ENCODE peak calls at places on chromosomes 3 and 15, in ten cellular contexts. N, F, M, W, K, A, C, X, R and T are unnamed samples. For H3K4me1, the result is how much of the 10 kb centered on the place peaks cover.

GRCh38 chr15:79640206-79640605 is 208.1 kb downstream of the MINAR1 start:
- DNase-seq in M (no peak), C (no peak), K (peak), R (no peak), F (no peak), N (no peak), W (no peak), A (no peak), X (peak), T (no peak)

GRCh38 chr3:197603317-197603933 is 47.7 kb upstream of the BDH1 start:
- DNase-seq in F (no peak), M (no peak), X (no peak), N (no peak), R (no peak), A (no peak), K (no peak), C (no peak), W (no peak), T (no peak)

GRCh38 chr3:51396401-51396800 is 5.3 kb downstream of the RBM15B start:
- DNase-seq in K (no peak), A (no peak), C (no peak), X (no peak), M (no peak), R (no peak), W (no peak), F (no peak), N (peak), T (peak)

GRCh38 chr15:25246641-25247417 is 192.0 kb downstream of the UBE3A start:
- DNase-seq in C (peak), W (no peak), X (no peak), N (peak), K (no peak), R (peak), F (no peak), M (peak), A (peak), T (no peak)

GRCh38 chr3:170751083-170751893 is 118.7 kb downstream of the RPL22L1 start:
- DNase-seq in F (peak), C (peak), X (no peak), W (no peak), N (no peak), R (no peak), K (peak), M (peak), A (no peak), T (no peak)

GRCh38 chr3:64097920-64098319 is 74.6 kb upstream of the PSMD6 start:
- DNase-seq in F (no peak), R (no peak), N (no peak), W (no peak), X (no peak), C (no peak), K (no peak), M (no peak), A (no peak), T (no peak)

GRCh38 chr3:144947895-144948294 is 976.3 kb downstream of the DIPK2A start:
- DNase-seq in F (no peak), K (no peak), A (no peak), M (no peak), C (no peak), X (no peak), N (no peak), W (no peak), R (no peak), T (no peak)

GRCh38 chr15:23567921-23568320 is 2.4 kb downstream of the MKRN3 start:
- DNase-seq in M (no peak), C (no peak), R (no peak), F (no peak), K (no peak), X (no peak), W (no peak), A (no peak), N (no peak), T (no peak)

GRCh38 chr15:44427756-44428724 is 611 bp downstream of the CTDSPL2 start:
- DNase-seq in F (no peak), X (peak), R (no peak), C (no peak), M (peak), W (no peak), N (peak), K (peak), A (no peak), T (no peak)

GRCh38 chr15:67927501-67928156 is 87.8 kb upstream of the RNU6-1 start:
- DNase-seq in F (peak), K (no peak), W (no peak), A (no peak), C (no peak), N (no peak), R (no peak), X (no peak), M (peak), T (no peak)

GRCh38 chr3:188171682-188172467 is 17.9 kb downstream of the LPP start:
- DNase-seq in M (no peak), W (no peak), X (no peak), N (no peak), R (no peak), A (no peak), C (no peak), K (no peak), F (no peak), T (no peak)

GRCh38 chr3:112136959-112137693 is 4.1 kb upstream of the GCSAM start:
- DNase-seq in C (no peak), N (peak), A (no peak), M (peak), R (no peak), F (no peak), K (peak), X (peak), W (no peak), T (no peak)

GRCh38 chr3:20060924-20061323 is 20.7 kb downstream of the KAT2B start:
- DNase-seq in R (no peak), K (no peak), N (no peak), F (no peak), W (no peak), M (no peak), A (no peak), X (no peak), C (no peak), T (no peak)

DNA sequence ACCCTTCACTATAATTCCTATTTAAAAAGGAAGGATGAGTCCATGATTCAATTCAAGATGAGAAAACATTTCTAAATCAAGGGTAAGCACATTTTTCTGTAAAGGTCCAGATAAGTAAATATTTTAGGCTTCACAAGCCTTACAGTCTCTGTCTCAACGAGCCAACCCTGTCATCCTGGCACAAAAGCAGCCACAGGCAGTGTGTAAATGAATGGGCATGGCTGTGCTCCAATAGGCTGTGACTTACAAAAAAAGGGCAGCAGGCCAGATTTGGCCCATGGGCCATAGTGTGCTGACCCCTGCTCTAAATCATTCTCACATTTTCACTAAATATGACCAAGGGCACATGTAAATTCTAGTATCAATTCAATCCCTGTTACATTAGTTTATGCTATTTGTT is 200.4 kb downstream of the WNT5A start:
- DNase-seq in F (no peak), W (no peak), R (no peak), C (no peak), A (no peak), K (no peak), N (no peak), M (no peak), X (no peak), T (no peak)
- TF ChIP-seq POLR2A in F (no peak), W (no peak), R (no peak), C (no peak), A (no peak), K (no peak), N (no peak), M (no peak), X (no peak), T (no peak)

GRCh38 chr3:160756907-160757623 is 1.0 kb downstream of the PPM1L start:
- DNase-seq in F (peak), M (peak), R (peak), X (no peak), A (peak), K (no peak), N (peak), W (no peak), C (peak), T (no peak)

GRCh38 chr3:160754855-160755747 is 930 bp upstream of the PPM1L start:
- DNase-seq in K (peak), M (peak), W (peak), F (peak), C (peak), A (peak), R (peak), X (peak), N (peak), T (peak)

GRCh38 chr3:160755776-160756304 is at the start of gene PPM1L:
- DNase-seq in R (peak), F (no peak), C (peak), N (peak), W (peak), A (peak), M (peak), X (no peak), K (peak), T (no peak)

GRCh38 chr3:160757624-160758106 is 1.6 kb downstream of the PPM1L start:
- DNase-seq in N (no peak), K (no peak), W (no peak), R (no peak), F (no peak), A (no peak), M (no peak), X (no peak), C (no peak), T (no peak)

GRCh38 chr3:160758929-160759577 is 3.0 kb downstream of the PPM1L start:
- DNase-seq in A (no peak), M (no peak), X (no peak), C (no peak), F (no peak), R (no peak), W (no peak), K (no peak), N (no peak), T (no peak)
- TF ChIP-seq CTCF in A (peak), M (no peak), X (no peak), C (peak), F (no peak), R (no peak), W (no peak), K (no peak), N (no peak), T (no peak)

GRCh38 chr3:186717039-186717457 is at the start of gene KNG1:
- DNase-seq in X (peak), F (no peak), M (no peak), N (no peak), C (no peak), R (no peak), K (no peak), A (peak), W (no peak), T (no peak)

GRCh38 chr3:186708983-186709679 is 8.0 kb upstream of the KNG1 start:
- DNase-seq in M (no peak), W (no peak), K (no peak), N (no peak), A (no peak), R (no peak), X (no peak), F (no peak), C (no peak), T (peak)

DNA sequence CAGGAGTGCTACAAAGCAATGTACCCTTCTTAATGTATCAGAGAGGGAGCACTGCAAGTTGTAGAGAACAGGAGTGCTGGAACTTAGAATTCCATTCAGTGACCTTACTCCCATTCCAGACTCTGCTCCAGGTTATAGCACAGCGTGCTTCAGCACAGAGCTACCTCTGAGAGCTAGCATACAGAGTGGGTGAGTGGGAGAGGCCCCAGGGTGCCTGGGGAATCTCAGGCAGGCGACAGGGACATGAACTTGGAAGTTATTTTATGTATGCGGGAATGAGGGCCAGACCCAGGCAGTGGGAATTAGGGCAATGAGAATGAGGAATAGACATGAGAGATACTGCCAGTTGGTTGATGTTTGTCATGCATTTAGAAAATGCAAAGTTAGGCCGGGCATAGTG is 3.7 kb upstream of the KNG1 start:
- DNase-seq in W (no peak), M (no peak), R (no peak), X (no peak), C (no peak), A (no peak), F (no peak), K (no peak), N (no peak), T (no peak)
- H3K4me1 ChIP-seq in W (under half), M (under half), R (under half), X (under half), C (under half), A (under half), F (under half), K (under half), N (under half), T (under half)

DNA sequence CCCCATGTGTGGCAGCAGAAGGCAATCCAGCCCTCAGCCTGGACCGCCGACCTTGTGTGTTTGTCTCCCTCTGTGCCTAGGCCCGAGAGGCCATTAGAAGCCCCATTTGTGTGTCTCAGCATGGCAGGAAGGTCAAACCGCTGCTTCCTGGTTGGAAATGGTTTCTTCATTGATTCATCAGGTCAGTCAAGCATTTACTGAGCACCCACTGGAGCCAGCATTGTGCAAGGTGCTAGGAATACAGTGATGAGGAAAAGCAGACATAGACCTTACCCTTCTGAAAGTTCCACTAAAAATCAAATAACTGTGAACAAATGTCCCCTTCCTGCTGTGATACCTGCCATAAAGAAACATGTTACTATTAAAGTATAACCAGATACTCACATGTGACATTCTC is 265.9 kb upstream of the CTDSPL start:
- DNase-seq in A (no peak), K (no peak), R (no peak), X (no peak), F (no peak), M (no peak), C (no peak), W (no peak), N (no peak), T (no peak)
- TF ChIP-seq POLR2A in A (no peak), K (no peak), R (no peak), X (no peak), F (no peak), M (no peak), C (no peak), W (no peak), N (no peak), T (no peak)

GRCh38 chr3:129938140-129938930 is 36.2 kb upstream of the TRH start:
- DNase-seq in A (peak), C (no peak), F (no peak), N (peak), R (no peak), K (no peak), X (no peak), M (no peak), W (no peak), T (no peak)
- TF ChIP-seq CTCF in A (no peak), C (no peak), F (no peak), N (no peak), R (no peak), K (peak), X (no peak), M (no peak), W (no peak), T (no peak)

GRCh38 chr3:15097889-15098288 is 1.1 kb downstream of the RBSN start:
- DNase-seq in F (no peak), N (no peak), W (no peak), K (no peak), R (no peak), X (no peak), M (no peak), A (no peak), C (no peak), T (no peak)

GRCh38 chr3:15094187-15094875 is 4.6 kb downstream of the RBSN start:
- DNase-seq in C (no peak), A (no peak), F (no peak), X (no peak), N (no peak), W (no peak), K (no peak), M (no peak), R (no peak), T (no peak)

GRCh38 chr3:15099364-15100098 is 583 bp upstream of the RBSN start:
- DNase-seq in R (peak), F (no peak), K (no peak), C (no peak), W (no peak), N (no peak), M (peak), A (no peak), X (no peak), T (no peak)

GRCh38 chr3:15098503-15099363 is at the start of gene RBSN:
- DNase-seq in A (peak), F (peak), M (peak), R (peak), W (peak), K (peak), X (peak), C (peak), N (peak), T (peak)

GRCh38 chr3:15096026-15096425 is 2.9 kb downstream of the RBSN start:
- DNase-seq in A (no peak), K (no peak), F (no peak), R (no peak), X (no peak), W (no peak), N (no peak), C (no peak), M (no peak), T (no peak)
- H3K4me1 ChIP-seq in A (under half), K (under half), F (under half), R (under half), X (under half), W (under half), N (under half), C (under half), M (under half), T (under half)